ENCODE peak calls at places on chromosomes 7 and 10, in nine cellular contexts. F, Z, V, E, B, O, U, P and G are unnamed samples.
A peak's percentile ranks its signal among the peaks of the same experiment; 100 is the strongest.

GRCh38 chr10:43686414-43686813 is 37.7 kb upstream of the ZNF32 start:
- DNase-seq in F (no peak), Z (no peak), V (no peak), E (no peak), B (no peak), O (no peak), U (no peak), P (no peak), G (no peak)

GRCh38 chr10:125121003-125121402 is 39.4 kb downstream of the CTBP2 start:
- DNase-seq in F (no peak), Z (no peak), V (no peak), E (no peak), B (no peak), O (no peak), U (no peak), P (no peak), G (no peak)

GRCh38 chr10:24971374-24971773 is 19.0 kb upstream of the PRTFDC1 start:
- DNase-seq in F (no peak), Z (no peak), V (no peak), E (no peak), B (no peak), O (no peak), U (no peak), P (no peak), G (no peak)

GRCh38 chr7:30771859-30772429 is 727 bp downstream of the MINDY4 start:
- DNase-seq in F (peak; percentile 55), Z (no peak), V (no peak), E (no peak), B (no peak), O (peak; percentile 21), U (no peak), P (no peak), G (no peak)

GRCh38 chr10:4315529-4315928 is 510.5 kb upstream of the AKR1E2 start:
- DNase-seq in F (no peak), Z (peak; percentile 88), V (no peak), E (no peak), B (no peak), O (peak; percentile 91), U (no peak), P (peak; percentile 12), G (no peak)

GRCh38 chr10:59181668-59182067 is 5.2 kb downstream of the PHYHIPL start:
- DNase-seq in F (peak; percentile 49), Z (peak; percentile 78), V (peak; percentile 65), E (no peak), B (peak; percentile 39), O (peak; percentile 76), U (no peak), P (peak; percentile 65), G (peak; percentile 1)

GRCh38 chr7:156028521-156028920 is 216.3 kb upstream of the SHH start:
- DNase-seq in F (no peak), Z (no peak), V (no peak), E (no peak), B (no peak), O (no peak), U (no peak), P (no peak), G (no peak)

GRCh38 chr10:115856580-115856979 is 416.4 kb downstream of the GFRA1 start:
- DNase-seq in F (no peak), Z (no peak), V (no peak), E (no peak), B (no peak), O (no peak), U (no peak), P (no peak), G (no peak)

GRCh38 chr10:61992683-61993629 is 91.5 kb downstream of the ARID5B start:
- DNase-seq in F (peak; percentile 55), Z (peak; percentile 97), V (no peak), E (no peak), B (peak; percentile 62), O (peak; percentile 98), U (no peak), P (peak; percentile 83), G (peak; percentile 75)

GRCh38 chr7:95921543-95921942 is 149.2 kb downstream of the DYNC1I1 start:
- DNase-seq in F (no peak), Z (no peak), V (no peak), E (no peak), B (no peak), O (no peak), U (no peak), P (no peak), G (no peak)

GRCh38 chr7:29483219-29484104 is 80.2 kb upstream of the PRR15 start:
- DNase-seq in F (no peak), Z (peak; percentile 18), V (no peak), E (no peak), B (no peak), O (no peak), U (no peak), P (no peak), G (no peak)

GRCh38 chr7:122532406-122533269 is 166.3 kb downstream of the RNF133 start:
- DNase-seq in F (peak; percentile 25), Z (peak; percentile 32), V (no peak), E (no peak), B (no peak), O (peak; percentile 41), U (no peak), P (no peak), G (no peak)

GRCh38 chr7:12646139-12646538 is 41.3 kb upstream of the ARL4A start:
- DNase-seq in F (no peak), Z (peak; percentile 41), V (no peak), E (no peak), B (no peak), O (peak; percentile 37), U (no peak), P (peak; percentile 73), G (peak; percentile 41)

GRCh38 chr10:107986571-107986970 is 822.1 kb upstream of the SORCS1 start:
- DNase-seq in F (no peak), Z (no peak), V (no peak), E (no peak), B (no peak), O (no peak), U (no peak), P (no peak), G (no peak)

GRCh38 chr7:93374345-93374940 is 142.3 kb downstream of the VPS50 start:
- DNase-seq in F (peak; percentile 51), Z (peak; percentile 58), V (peak; percentile 12), E (no peak), B (no peak), O (peak; percentile 58), U (no peak), P (peak; percentile 29), G (no peak)

GRCh38 chr7:4166340-4166739 is 515.8 kb upstream of the FOXK1 start:
- DNase-seq in F (no peak), Z (no peak), V (no peak), E (no peak), B (no peak), O (no peak), U (no peak), P (no peak), G (no peak)

GRCh38 chr10:32400961-32401360 is 45.0 kb upstream of the CCDC7 start:
- DNase-seq in F (no peak), Z (no peak), V (no peak), E (no peak), B (no peak), O (no peak), U (no peak), P (no peak), G (no peak)

DNA sequence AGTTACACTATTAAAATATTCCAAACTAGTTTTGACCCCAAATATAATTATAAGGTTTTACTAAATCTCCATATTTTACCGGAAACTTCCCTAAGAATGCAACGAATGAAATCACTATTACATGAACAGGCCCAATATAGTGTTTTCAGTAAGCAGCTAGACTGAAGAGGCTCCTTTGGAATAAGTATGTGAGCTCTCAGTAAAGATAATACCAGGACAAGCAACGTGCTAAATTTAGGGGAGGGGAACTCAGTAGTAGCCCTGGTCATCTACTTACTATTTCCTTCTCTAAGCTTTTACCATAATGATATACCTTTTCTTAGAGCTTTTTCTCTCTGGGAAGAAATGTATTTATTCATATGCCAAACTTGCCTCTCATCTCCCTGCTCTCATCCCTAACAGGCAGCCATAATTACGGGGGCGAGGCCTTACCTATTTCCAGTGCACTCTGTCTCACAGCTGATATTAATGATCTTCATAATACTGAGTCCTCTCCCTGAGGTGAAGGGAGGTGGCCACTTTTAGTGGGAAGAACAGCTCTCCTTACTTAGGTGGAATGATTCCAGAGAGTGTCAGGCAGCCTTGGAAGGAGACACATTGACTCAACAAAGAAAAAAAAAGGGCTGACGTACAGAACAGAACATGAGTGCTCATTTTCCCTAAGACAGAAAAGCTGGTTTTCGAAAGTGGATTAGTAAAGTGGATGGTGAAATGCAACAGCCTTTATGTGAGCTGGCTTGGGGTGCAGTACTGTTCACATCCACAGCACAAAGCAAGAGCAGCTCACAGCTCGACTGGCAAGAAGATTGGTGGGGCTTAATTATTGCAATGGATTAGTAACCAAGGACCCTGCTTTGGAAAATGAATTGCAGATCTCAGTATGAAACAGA is 165.4 kb downstream of the GLI3 start:
- DNase-seq in F (peak; percentile 23), Z (peak; percentile 58), V (no peak), E (no peak), B (no peak), O (peak; percentile 72), U (no peak), P (no peak), G (no peak)
- TF ChIP-seq CTCF in F (no peak), Z (peak; percentile 15), V (no peak), E (no peak), B (no peak), O (peak; percentile 42), U (no peak), P (peak; percentile 55), G (no peak)

GRCh38 chr7:83036130-83036529 is 126.6 kb downstream of the PCLO start:
- DNase-seq in F (no peak), Z (no peak), V (no peak), E (no peak), B (no peak), O (no peak), U (no peak), P (no peak), G (no peak)
- H3K4me3 ChIP-seq in F (no peak overlapping the region), Z (no peak overlapping the region), V (no peak overlapping the region), E (no peak overlapping the region), B (no peak overlapping the region), O (no peak overlapping the region), U (no peak overlapping the region), P (no peak overlapping the region), G (no peak overlapping the region)

GRCh38 chr10:1227505-1228402 is 171.6 kb downstream of the WDR37 start:
- DNase-seq in F (no peak), Z (no peak), V (no peak), E (no peak), B (no peak), O (no peak), U (no peak), P (no peak), G (no peak)
- TF ChIP-seq CTCF in F (no peak), Z (no peak), V (no peak), E (no peak), B (no peak), O (no peak), U (no peak), P (no peak), G (no peak)

GRCh38 chr10:133325761-133326463 is 10.8 kb downstream of the CALY start:
- DNase-seq in F (no peak), Z (no peak), V (no peak), E (no peak), B (no peak), O (no peak), U (no peak), P (no peak), G (no peak)
- H3K4me3 ChIP-seq in F (no peak overlapping the region), Z (peak overlapping the region; percentile 28), V (no peak overlapping the region), E (peak overlapping the region; percentile 51), B (no peak overlapping the region), O (peak overlapping the region; percentile 23), U (peak overlapping the region; percentile 41), P (peak overlapping the region; percentile 42), G (peak overlapping the region; percentile 46)

GRCh38 chr10:35506741-35507140 is 98.4 kb upstream of the GJD4 start:
- DNase-seq in F (no peak), Z (no peak), V (no peak), E (no peak), B (no peak), O (no peak), U (no peak), P (no peak), G (no peak)
- TF ChIP-seq CTCF in F (no peak), Z (no peak), V (no peak), E (no peak), B (no peak), O (no peak), U (no peak), P (no peak), G (no peak)